ENCODE peak calls at places on chromosome 12, in six cellular contexts. V, G, R, D, W and F are unnamed samples.
A peak's percentile ranks its signal among the peaks of the same experiment; 100 is the strongest.

GRCh38 chr12:93742086-93742934 is 65.1 kb downstream of the CRADD start:
- DNase-seq in V (peak; percentile 55), G (peak; percentile 93), R (peak; percentile 68), D (peak; percentile 29), W (no peak), F (peak; percentile 93)

GRCh38 chr12:92951006-92951405 is 21.9 kb upstream of the EEA1 start:
- DNase-seq in V (no peak), G (no peak), R (no peak), D (no peak), W (no peak), F (no peak)

GRCh38 chr12:10501031-10501430 is 4.7 kb upstream of the EIF2S3B start:
- DNase-seq in V (no peak), G (no peak), R (no peak), D (peak; percentile 2), W (no peak), F (no peak)

GRCh38 chr12:55470088-55470830 is at the start of gene OR6C70:
- DNase-seq in V (no peak), G (no peak), R (no peak), D (no peak), W (no peak), F (no peak)

GRCh38 chr12:26989873-26990272 is 24.3 kb downstream of the TM7SF3 start:
- DNase-seq in V (no peak), G (no peak), R (no peak), D (no peak), W (no peak), F (no peak)

GRCh38 chr12:64103821-64104220 is 118.3 kb downstream of the KICS2 start:
- DNase-seq in V (no peak), G (no peak), R (no peak), D (no peak), W (no peak), F (no peak)

GRCh38 chr12:62732861-62733427 is 202.0 kb downstream of the PPM1H start:
- DNase-seq in V (no peak), G (no peak), R (no peak), D (peak; percentile 65), W (no peak), F (no peak)

GRCh38 chr12:46556820-46557524 is 184.4 kb upstream of the SLC38A2 start:
- DNase-seq in V (no peak), G (peak; percentile 24), R (no peak), D (peak; percentile 83), W (no peak), F (no peak)

GRCh38 chr12:109167781-109168180 is 51.4 kb downstream of the ACACB start:
- DNase-seq in V (no peak), G (no peak), R (no peak), D (no peak), W (no peak), F (no peak)

GRCh38 chr12:121776190-121777098 is 17.0 kb downstream of the RHOF start:
- DNase-seq in V (no peak), G (peak; percentile 85), R (peak; percentile 99), D (no peak), W (no peak), F (peak; percentile 90)

GRCh38 chr12:107436376-107436775 is 249.2 kb upstream of the PWP1 start:
- DNase-seq in V (peak; percentile 21), G (no peak), R (no peak), D (no peak), W (no peak), F (no peak)

GRCh38 chr12:130658106-130658505 is 58.0 kb downstream of the RIMBP2 start:
- DNase-seq in V (no peak), G (no peak), R (no peak), D (no peak), W (no peak), F (no peak)

GRCh38 chr12:83027021-83027723 is 340.5 kb downstream of the TMTC2 start:
- DNase-seq in V (no peak), G (no peak), R (no peak), D (no peak), W (no peak), F (no peak)

GRCh38 chr12:98896938-98897337 is 251.8 kb downstream of the APAF1 start:
- DNase-seq in V (no peak), G (no peak), R (no peak), D (no peak), W (no peak), F (no peak)

GRCh38 chr12:29552324-29552927 is 54.9 kb upstream of the OVCH1 start:
- DNase-seq in V (peak; percentile 25), G (peak; percentile 47), R (peak; percentile 83), D (peak; percentile 22), W (no peak), F (peak; percentile 60)

GRCh38 chr12:42326466-42327226 is 679 bp downstream of the PPHLN1 start:
- DNase-seq in V (peak; percentile 8), G (peak; percentile 22), R (no peak), D (no peak), W (no peak), F (peak; percentile 32)
- TF ChIP-seq SIN3A in V (no peak), G (no peak), R (no peak), D (no peak), W (no peak), F (no peak)

GRCh38 chr12:124345795-124346194 is 50.9 kb downstream of the RFLNA start:
- DNase-seq in V (no peak), G (no peak), R (no peak), D (no peak), W (no peak), F (no peak)

GRCh38 chr12:124346425-124347168 is 51.7 kb downstream of the RFLNA start:
- DNase-seq in V (no peak), G (no peak), R (no peak), D (no peak), W (no peak), F (no peak)

GRCh38 chr12:124347335-124347734 is 52.4 kb downstream of the RFLNA start:
- DNase-seq in V (no peak), G (no peak), R (no peak), D (no peak), W (no peak), F (no peak)

GRCh38 chr12:124348659-124349380 is 53.9 kb downstream of the RFLNA start:
- DNase-seq in V (no peak), G (no peak), R (no peak), D (no peak), W (no peak), F (no peak)

DNA sequence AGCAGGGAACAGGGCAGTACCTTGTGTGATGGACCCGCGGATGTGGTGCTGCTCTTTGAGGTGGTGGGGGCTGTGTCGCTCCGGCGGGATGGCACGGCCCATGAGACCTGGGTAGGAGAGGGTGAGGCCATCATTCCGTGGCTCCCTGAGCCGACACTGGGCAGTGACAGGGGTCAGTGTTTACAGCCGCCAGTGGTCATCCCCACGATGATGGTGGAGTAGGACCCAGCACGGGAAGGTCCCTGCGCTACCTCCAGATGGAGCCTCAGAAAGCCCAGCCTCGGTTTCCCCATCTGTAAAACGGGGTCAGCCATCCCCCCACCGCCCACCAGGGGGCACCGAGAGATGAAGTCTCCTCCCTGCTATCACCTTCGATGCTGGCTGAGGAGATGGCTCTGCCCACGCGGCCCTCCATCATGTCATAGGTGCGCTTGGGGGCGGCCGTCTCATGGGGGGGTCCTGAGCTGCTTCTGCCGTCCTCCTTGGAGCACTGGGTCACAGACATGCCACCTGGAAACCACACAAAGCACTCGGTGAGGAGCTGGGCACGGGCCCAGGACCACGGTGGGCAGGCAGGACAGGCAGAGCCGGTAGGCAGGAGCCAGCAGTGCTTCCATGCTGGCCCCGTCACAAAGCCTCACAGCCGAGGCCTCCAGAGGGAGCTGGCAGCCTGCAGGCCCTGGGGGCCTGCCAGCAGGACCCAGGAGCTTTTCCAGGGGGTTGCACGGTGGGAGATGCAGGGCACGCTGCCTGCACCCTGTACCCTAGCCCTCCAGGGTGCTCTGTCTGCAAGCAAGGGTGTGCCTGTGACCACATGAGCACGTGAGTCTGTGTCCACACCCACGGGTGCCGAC is 53.1 kb downstream of the RFLNA start:
- DNase-seq in V (peak; percentile 27), G (peak; percentile 34), R (peak; percentile 74), D (no peak), W (no peak), F (peak; percentile 79)
- H3K79me2 ChIP-seq in V (no peaks in the 10 kb centered on the region), G (no peaks in the 10 kb centered on the region), R (no peaks in the 10 kb centered on the region), D (no peaks in the 10 kb centered on the region), W (no peaks in the 10 kb centered on the region), F (peaks cover 49% of the 10 kb centered on the region)

GRCh38 chr12:49521391-49521790 is 17.4 kb upstream of the KCNH3 start:
- DNase-seq in V (no peak), G (no peak), R (no peak), D (no peak), W (no peak), F (no peak)
- TF ChIP-seq SIN3A in V (no peak), G (no peak), R (no peak), D (no peak), W (no peak), F (no peak)

GRCh38 chr12:106135075-106135474 is 3.7 kb downstream of the NUAK1 start:
- DNase-seq in V (no peak), G (no peak), R (no peak), D (no peak), W (no peak), F (no peak)
- H3K79me2 ChIP-seq in V (no peaks in the 10 kb centered on the region), G (no peaks in the 10 kb centered on the region), R (peaks cover 81% of the 10 kb centered on the region), D (no peaks in the 10 kb centered on the region), W (no peaks in the 10 kb centered on the region), F (peaks cover 95% of the 10 kb centered on the region)

GRCh38 chr12:94872007-94872653 is 131.4 kb downstream of the NDUFA12 start:
- DNase-seq in V (no peak), G (no peak), R (no peak), D (no peak), W (no peak), F (no peak)
- TF ChIP-seq SIN3A in V (no peak), G (no peak), R (no peak), D (no peak), W (no peak), F (no peak)

GRCh38 chr12:104507672-104508071 is 50.9 kb downstream of the CHST11 start:
- DNase-seq in V (no peak), G (peak; percentile 40), R (no peak), D (no peak), W (no peak), F (no peak)

GRCh38 chr12:104513681-104514080 is 56.9 kb downstream of the CHST11 start:
- DNase-seq in V (no peak), G (no peak), R (no peak), D (no peak), W (no peak), F (no peak)

GRCh38 chr12:104508752-104509446 is 52.2 kb downstream of the CHST11 start:
- DNase-seq in V (no peak), G (no peak), R (no peak), D (no peak), W (no peak), F (no peak)

GRCh38 chr12:104510873-104511243 is 54.1 kb downstream of the CHST11 start:
- DNase-seq in V (no peak), G (no peak), R (no peak), D (no peak), W (no peak), F (no peak)

GRCh38 chr12:104510145-104510872 is 53.6 kb downstream of the CHST11 start:
- DNase-seq in V (no peak), G (peak; percentile 71), R (no peak), D (no peak), W (no peak), F (no peak)
- H3K79me2 ChIP-seq in V (no peaks in the 10 kb centered on the region), G (peaks cover 90% of the 10 kb centered on the region), R (peaks cover 8% of the 10 kb centered on the region), D (no peaks in the 10 kb centered on the region), W (peaks cover 44% of the 10 kb centered on the region), F (no peaks in the 10 kb centered on the region)

GRCh38 chr12:69886101-69886500 is 61.1 kb downstream of the MYRFL start:
- DNase-seq in V (no peak), G (no peak), R (no peak), D (no peak), W (no peak), F (no peak)
- TF ChIP-seq SIN3A in V (no peak), G (no peak), R (no peak), D (no peak), W (no peak), F (no peak)